ENCODE peak calls at places on chromosome 18, in eight cellular contexts. B, Z, A, G, J, H, Y and D are unnamed samples.

GRCh38 chr18:49052891-49053644 is 102.3 kb upstream of the SMAD7 start:
- DNase-seq in B (peak), Z (peak), A (peak), G (peak), J (no peak), H (no peak), Y (no peak), D (no peak)

GRCh38 chr18:41064916-41065315 is 890.1 kb upstream of the PIK3C3 start:
- DNase-seq in B (no peak), Z (no peak), A (no peak), G (no peak), J (no peak), H (no peak), Y (no peak), D (no peak)

GRCh38 chr18:10421859-10422258 is 32.6 kb upstream of the APCDD1 start:
- DNase-seq in B (peak), Z (no peak), A (peak), G (no peak), J (no peak), H (no peak), Y (no peak), D (no peak)

GRCh38 chr18:28359177-28359576 is 182.2 kb upstream of the CDH2 start:
- DNase-seq in B (peak), Z (no peak), A (no peak), G (peak), J (no peak), H (no peak), Y (no peak), D (peak)

GRCh38 chr18:29007986-29008654 is 831.2 kb upstream of the CDH2 start:
- DNase-seq in B (no peak), Z (no peak), A (no peak), G (no peak), J (no peak), H (no peak), Y (no peak), D (no peak)

GRCh38 chr18:9283789-9284188 is 50.8 kb upstream of the TWSG1 start:
- DNase-seq in B (no peak), Z (no peak), A (peak), G (peak), J (no peak), H (no peak), Y (no peak), D (no peak)

GRCh38 chr18:37563810-37564511 is 1.6 kb downstream of the CELF4 start:
- DNase-seq in B (no peak), Z (no peak), A (no peak), G (no peak), J (no peak), H (no peak), Y (peak), D (peak)

GRCh38 chr18:31093294-31093693 is 8.9 kb downstream of the DSC2 start:
- DNase-seq in B (no peak), Z (no peak), A (no peak), G (no peak), J (no peak), H (no peak), Y (no peak), D (no peak)

GRCh38 chr18:65876310-65876709 is 125.5 kb downstream of the CDH7 start:
- DNase-seq in B (no peak), Z (no peak), A (no peak), G (peak), J (no peak), H (no peak), Y (no peak), D (no peak)

GRCh38 chr18:75483662-75484061 is 56.2 kb upstream of the SMIM21 start:
- DNase-seq in B (no peak), Z (peak), A (no peak), G (no peak), J (no peak), H (no peak), Y (no peak), D (no peak)